ENCODE peak calls at places on chromosomes 7 and 10, in seven cellular contexts. D is PC-3; N is GM06990; W is activated CD4-positive, alpha-beta T cell treated with anti-CD3 and anti-CD28 coated beads, Interleukin-2, amount 50 U/mL, for 1 hour; F is globus pallidus; S is hippocampal formation; R is activated T-cell treated with anti-CD3 and anti-CD28 coated beads for 1 hour. X is an unnamed sample.
A peak's percentile ranks its signal among the peaks of the same experiment; 100 is the strongest.

GRCh38 chr10:91614254-91614624 is 18.6 kb downstream of the PPP1R3C start:
- DNase-seq in D (peak; percentile 62), N (no peak), W (no peak), F (no peak), S (no peak), R (no peak), X (no peak)

GRCh38 chr7:86768967-86769760 is 125.5 kb downstream of the GRM3 start:
- DNase-seq in D (no peak), N (peak; percentile 18), W (no peak), F (no peak), S (no peak), R (no peak), X (peak; percentile 33)

GRCh38 chr10:109517748-109518147 is 405.6 kb downstream of the XPNPEP1 start:
- DNase-seq in D (no peak), N (no peak), W (no peak), F (no peak), S (no peak), R (no peak), X (no peak)

GRCh38 chr7:5695037-5695708 is 86.3 kb downstream of the RNF216 start:
- DNase-seq in D (no peak), N (peak; percentile 83), W (peak; percentile 72), F (peak; percentile 41), S (no peak), R (peak; percentile 64), X (peak; percentile 86)

GRCh38 chr10:78664929-78665525 is 403.7 kb upstream of the ZMIZ1 start:
- DNase-seq in D (peak; percentile 98), N (no peak), W (no peak), F (no peak), S (no peak), R (no peak), X (no peak)

GRCh38 chr10:115402690-115403089 is 309.5 kb downstream of the ATRNL1 start:
- DNase-seq in D (peak; percentile 44), N (no peak), W (no peak), F (no peak), S (no peak), R (no peak), X (no peak)

GRCh38 chr10:46064269-46064817 is 18.3 kb upstream of the MSMB start:
- DNase-seq in D (peak; percentile 7), N (no peak), W (no peak), F (no peak), S (no peak), R (no peak), X (no peak)

GRCh38 chr10:6204341-6205191 is 1.8 kb downstream of the PFKFB3 start:
- DNase-seq in D (peak; percentile 68), N (no peak), W (no peak), F (peak; percentile 51), S (no peak), R (no peak), X (no peak)

GRCh38 chr10:83577421-83577820 is 561.9 kb upstream of the GHITM start:
- DNase-seq in D (no peak), N (no peak), W (no peak), F (no peak), S (no peak), R (no peak), X (no peak)

GRCh38 chr7:118755067-118755625 is 530.6 kb downstream of the ANKRD7 start:
- DNase-seq in D (peak; percentile 20), N (no peak), W (no peak), F (no peak), S (no peak), R (no peak), X (no peak)

GRCh38 chr7:32616625-32617024 is 121.3 kb downstream of the AVL9 start:
- DNase-seq in D (peak; percentile 59), N (no peak), W (no peak), F (no peak), S (no peak), R (no peak), X (no peak)

GRCh38 chr7:46032353-46032752 is 111.3 kb upstream of the IGFBP3 start:
- DNase-seq in D (peak; percentile 41), N (no peak), W (no peak), F (no peak), S (no peak), R (no peak), X (no peak)

GRCh38 chr7:91945476-91945875 is 4.8 kb downstream of the AKAP9 start:
- DNase-seq in D (peak; percentile 70), N (no peak), W (no peak), F (no peak), S (no peak), R (no peak), X (no peak)

GRCh38 chr10:74314166-74314565 is 163.1 kb downstream of the ADK start:
- DNase-seq in D (no peak), N (no peak), W (no peak), F (no peak), S (no peak), R (no peak), X (no peak)

GRCh38 chr10:35912615-35913170 is 270.6 kb upstream of the FZD8 start:
- DNase-seq in D (peak; percentile 65), N (no peak), W (no peak), F (no peak), S (no peak), R (no peak), X (no peak)

GRCh38 chr10:79383974-79384606 is 36.8 kb downstream of the PPIF start:
- DNase-seq in D (no peak), N (no peak), W (no peak), F (no peak), S (no peak), R (no peak), X (no peak)

GRCh38 chr7:27073066-27073465 is 22.7 kb downstream of the HOXA1 start:
- DNase-seq in D (peak; percentile 82), N (no peak), W (no peak), F (no peak), S (no peak), R (no peak), X (no peak)

GRCh38 chr10:52566471-52567246 is 205.9 kb downstream of the MBL2 start:
- DNase-seq in D (peak; percentile 98), N (no peak), W (no peak), F (no peak), S (no peak), R (no peak), X (no peak)

GRCh38 chr10:52645435-52645776 is 127.2 kb downstream of the MBL2 start:
- DNase-seq in D (no peak), N (no peak), W (no peak), F (no peak), S (no peak), R (no peak), X (no peak)

GRCh38 chr7:115040526-115040925 is 118.6 kb downstream of the MDFIC start:
- DNase-seq in D (no peak), N (no peak), W (no peak), F (no peak), S (no peak), R (no peak), X (no peak)

GRCh38 chr10:80154978-80155695 is 22.6 kb downstream of the PLAC9 start:
- DNase-seq in D (peak; percentile 97), N (no peak), W (no peak), F (no peak), S (no peak), R (no peak), X (no peak)

GRCh38 chr10:106336874-106337273 is 827.6 kb downstream of the SORCS1 start:
- DNase-seq in D (no peak), N (no peak), W (no peak), F (no peak), S (no peak), R (no peak), X (no peak)

GRCh38 chr10:18918545-18918944 is 130.1 kb upstream of the MALRD1 start:
- DNase-seq in D (peak; percentile 55), N (no peak), W (no peak), F (no peak), S (no peak), R (no peak), X (no peak)

GRCh38 chr10:121130382-121130781 is 279.2 kb downstream of the WDR11 start:
- DNase-seq in D (no peak), N (no peak), W (no peak), F (no peak), S (no peak), R (no peak), X (no peak)

GRCh38 chr10:9759596-9759995 is 1258.1 kb upstream of the CELF2 start:
- DNase-seq in D (no peak), N (no peak), W (no peak), F (no peak), S (no peak), R (no peak), X (no peak)

GRCh38 chr7:131071786-131072504 is 255.7 kb upstream of the MKLN1 start:
- DNase-seq in D (peak; percentile 72), N (no peak), W (no peak), F (peak; percentile 60), S (peak; percentile 28), R (no peak), X (no peak)

GRCh38 chr7:5086256-5086655 is 40.6 kb downstream of the RBAK start:
- DNase-seq in D (no peak), N (no peak), W (no peak), F (no peak), S (no peak), R (no peak), X (no peak)

GRCh38 chr10:69968830-69969229 is 83.8 kb upstream of the MACROH2A2 start:
- DNase-seq in D (peak; percentile 64), N (no peak), W (no peak), F (no peak), S (no peak), R (no peak), X (no peak)

GRCh38 chr10:35043796-35044344 is 46.3 kb downstream of the CUL2 start:
- DNase-seq in D (no peak), N (no peak), W (no peak), F (no peak), S (no peak), R (no peak), X (no peak)

GRCh38 chr10:75236178-75236825 is 545 bp upstream of the COMTD1 start:
- DNase-seq in D (no peak), N (no peak), W (no peak), F (no peak), S (no peak), R (no peak), X (no peak)

GRCh38 chr10:30227481-30227880 is 121.6 kb downstream of the MTPAP start:
- DNase-seq in D (peak; percentile 20), N (no peak), W (no peak), F (no peak), S (no peak), R (no peak), X (no peak)

GRCh38 chr7:88141025-88141424 is 78.8 kb downstream of the SRI start:
- DNase-seq in D (peak; percentile 52), N (no peak), W (no peak), F (no peak), S (no peak), R (no peak), X (no peak)

GRCh38 chr7:64872809-64873500 is 30.1 kb upstream of the ZNF273 start:
- DNase-seq in D (no peak), N (no peak), W (no peak), F (no peak), S (no peak), R (no peak), X (no peak)